ENCODE peak calls at places on chromosomes 4 and X, in six cellular contexts. Q, N, K, U, C and D are unnamed samples.

GRCh38 chrX:115350696-115351408 is 61.3 kb downstream of the LUZP4 start:
- DNase-seq in Q (no peak), N (no peak), K (no peak), U (no peak), C (no peak), D (no peak)

GRCh38 chrX:105190252-105190853 is 30.1 kb downstream of the TEX13A start:
- DNase-seq in C (peak; percentile 36), N (peak; percentile 32), U (no peak), Q (peak; percentile 29), K (peak; percentile 2), D (no peak)

GRCh38 chr4:137509855-137510282 is 22.4 kb downstream of the PCDH18 start:
- DNase-seq in U (no peak), Q (no peak), C (no peak), K (peak; percentile 54), N (no peak), D (no peak)

GRCh38 chr4:26322349-26322748 is 1.5 kb downstream of the RBPJ start:
- DNase-seq in N (peak; percentile 42), U (no peak), Q (no peak), K (no peak), C (no peak), D (no peak)

GRCh38 chrX:150879855-150880807 is 18.3 kb downstream of the CD99L2 start:
- DNase-seq in U (no peak), K (no peak), N (no peak), C (no peak), Q (no peak), D (no peak)

GRCh38 chr4:105988671-105989070 is 93.4 kb downstream of the NPNT start:
- DNase-seq in K (no peak), U (no peak), Q (no peak), N (no peak), C (no peak), D (no peak)

GRCh38 chr4:188002346-188002745 is 6.8 kb downstream of the ZFP42 start:
- DNase-seq in K (no peak), C (no peak), U (no peak), Q (no peak), N (no peak), D (no peak)

GRCh38 chrX:118975831-118976598 is 1.6 kb downstream of the LONRF3 start:
- DNase-seq in K (no peak), Q (no peak), N (peak; percentile 53), C (peak; percentile 32), U (peak; percentile 82), D (peak; percentile 91)

GRCh38 chr4:38396845-38397547 is 267.0 kb upstream of the KLF3 start:
- DNase-seq in C (peak; percentile 8), U (no peak), Q (no peak), K (no peak), N (no peak), D (no peak)

GRCh38 chrX:46707274-46707965 is 51.5 kb downstream of the SLC9A7 start:
- DNase-seq in U (no peak), K (no peak), Q (no peak), N (no peak), C (no peak), D (no peak)

GRCh38 chr4:5018096-5018495 is 1.2 kb downstream of the CYTL1 start:
- DNase-seq in N (no peak), U (no peak), C (no peak), Q (no peak), K (no peak), D (no peak)

GRCh38 chrX:46882266-46882665 is 30.0 kb upstream of the JADE3 start:
- DNase-seq in N (no peak), U (no peak), K (no peak), C (peak; percentile 47), Q (peak; percentile 6), D (no peak)

GRCh38 chrX:16873106-16873505 is 2.9 kb upstream of the RBBP7 start:
- DNase-seq in C (no peak), K (no peak), Q (no peak), U (no peak), N (no peak), D (no peak)

GRCh38 chrX:48892896-48893295 is 4.7 kb downstream of the TIMM17B start:
- DNase-seq in C (no peak), U (no peak), N (no peak), Q (no peak), K (no peak), D (peak; percentile 25)
- H3K4me1 ChIP-seq in C (peaks cover 3% of the 10 kb centered on the region), U (peaks cover 3% of the 10 kb centered on the region), N (peaks cover 6% of the 10 kb centered on the region), Q (no peaks in the 10 kb centered on the region), K (peaks cover 7% of the 10 kb centered on the region), D (peaks cover 3% of the 10 kb centered on the region)

DNA sequence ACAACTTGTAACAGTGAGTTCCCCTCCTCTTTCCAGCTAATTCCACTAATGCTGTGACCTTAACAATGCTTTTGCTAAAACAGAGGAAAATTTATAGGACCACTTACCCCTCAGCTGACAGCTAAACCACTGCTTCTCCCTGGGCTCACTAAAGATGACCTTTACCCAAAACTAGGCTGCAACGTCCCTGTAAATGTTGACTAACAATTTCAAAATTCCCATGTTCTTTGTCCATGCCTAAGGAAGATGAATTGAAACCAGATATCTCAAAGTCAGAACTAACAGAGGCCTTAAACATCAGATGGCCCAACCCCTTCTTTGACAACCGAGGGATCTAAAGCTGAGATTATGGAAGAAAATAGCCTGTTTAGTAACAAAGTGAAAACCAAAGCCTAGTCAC is 32.5 kb downstream of the AFAP1 start:
- DNase-seq in U (no peak), Q (no peak), C (no peak), K (no peak), N (no peak), D (no peak)
- H3K4me1 ChIP-seq in U (peaks cover 12% of the 10 kb centered on the region), Q (peaks cover 40% of the 10 kb centered on the region), C (peaks cover 84% of the 10 kb centered on the region), K (peaks cover 87% of the 10 kb centered on the region), N (peaks cover 34% of the 10 kb centered on the region), D (peaks cover 22% of the 10 kb centered on the region)

DNA sequence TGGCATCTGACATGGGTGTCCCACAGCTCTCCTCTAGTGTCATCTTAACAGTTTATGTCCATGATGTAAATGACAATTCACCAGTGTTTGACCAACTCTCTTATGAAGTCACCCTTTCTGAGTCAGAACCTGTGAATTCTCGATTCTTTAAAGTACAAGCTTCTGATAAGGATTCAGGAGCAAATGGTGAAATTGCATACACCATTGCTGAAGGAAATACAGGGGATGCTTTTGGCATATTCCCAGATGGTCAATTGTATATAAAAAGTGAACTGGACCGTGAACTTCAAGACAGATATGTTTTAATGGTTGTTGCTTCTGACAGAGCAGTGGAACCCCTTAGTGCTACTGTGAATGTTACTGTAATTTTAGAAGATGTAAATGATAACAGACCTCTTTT is 4.6 kb downstream of the FAT4 start:
- DNase-seq in N (no peak), K (peak; percentile 49), Q (no peak), U (no peak), C (no peak), D (no peak)
- H3K4me1 ChIP-seq in N (peaks cover 15% of the 10 kb centered on the region), K (peaks cover 35% of the 10 kb centered on the region), Q (peaks cover 7% of the 10 kb centered on the region), U (peaks cover 3% of the 10 kb centered on the region), C (peaks cover 15% of the 10 kb centered on the region), D (peaks cover 10% of the 10 kb centered on the region)

GRCh38 chr4:78662661-78663060 is 111.1 kb downstream of the ANXA3 start:
- DNase-seq in C (no peak), Q (no peak), U (no peak), K (no peak), N (no peak), D (no peak)
- H3K4me1 ChIP-seq in C (peaks cover 20% of the 10 kb centered on the region), Q (peaks cover 5% of the 10 kb centered on the region), U (peaks cover 1% of the 10 kb centered on the region), K (peaks cover 17% of the 10 kb centered on the region), N (no peaks in the 10 kb centered on the region), D (no peaks in the 10 kb centered on the region)

DNA sequence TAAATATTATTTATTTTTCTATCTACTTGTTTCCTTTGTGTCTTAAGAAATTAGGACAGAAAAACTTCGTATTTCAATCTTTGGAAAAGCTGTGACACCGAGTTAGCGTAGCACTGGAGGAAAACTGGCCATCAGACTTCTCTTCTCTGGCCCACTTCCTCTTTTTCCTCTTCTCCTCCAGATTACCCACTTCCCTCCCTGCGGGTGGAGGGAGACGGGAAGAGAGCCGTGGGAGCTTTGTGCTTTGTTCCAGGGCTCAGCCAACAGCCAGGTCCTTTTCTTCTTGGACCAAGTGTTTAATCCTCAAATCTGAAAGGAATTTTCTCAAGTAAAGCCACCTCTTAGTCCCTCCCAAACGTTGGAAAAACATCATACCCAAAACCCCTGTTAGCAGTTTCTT is 29.7 kb downstream of the OFD1 start:
- DNase-seq in C (no peak), K (no peak), N (no peak), U (no peak), Q (no peak), D (no peak)
- H3K4me1 ChIP-seq in C (peaks cover 29% of the 10 kb centered on the region), K (no peaks in the 10 kb centered on the region), N (no peaks in the 10 kb centered on the region), U (peaks cover 6% of the 10 kb centered on the region), Q (peaks cover 6% of the 10 kb centered on the region), D (no peaks in the 10 kb centered on the region)

GRCh38 chr4:102918859-102919258 is 50.1 kb downstream of the CISD2 start:
- DNase-seq in Q (no peak), C (no peak), U (no peak), K (no peak), N (no peak), D (no peak)
- H3K4me1 ChIP-seq in Q (no peaks in the 10 kb centered on the region), C (no peaks in the 10 kb centered on the region), U (no peaks in the 10 kb centered on the region), K (no peaks in the 10 kb centered on the region), N (no peaks in the 10 kb centered on the region), D (no peaks in the 10 kb centered on the region)

GRCh38 chr4:76987685-76988084 is 38.1 kb downstream of the SEPTIN11 start:
- DNase-seq in U (no peak), N (no peak), Q (no peak), K (no peak), C (no peak), D (no peak)

GRCh38 chr4:76987153-76987562 is 37.6 kb downstream of the SEPTIN11 start:
- DNase-seq in C (peak; percentile 69), Q (no peak), N (peak; percentile 97), U (no peak), K (peak; percentile 99), D (peak; percentile 29)

GRCh38 chr4:76993787-76994641 is 44.5 kb downstream of the SEPTIN11 start:
- DNase-seq in Q (no peak), N (no peak), U (no peak), K (no peak), C (no peak), D (no peak)

GRCh38 chr4:76989391-76990061 is 40.0 kb downstream of the SEPTIN11 start:
- DNase-seq in K (no peak), C (no peak), N (no peak), Q (no peak), U (no peak), D (no peak)

DNA sequence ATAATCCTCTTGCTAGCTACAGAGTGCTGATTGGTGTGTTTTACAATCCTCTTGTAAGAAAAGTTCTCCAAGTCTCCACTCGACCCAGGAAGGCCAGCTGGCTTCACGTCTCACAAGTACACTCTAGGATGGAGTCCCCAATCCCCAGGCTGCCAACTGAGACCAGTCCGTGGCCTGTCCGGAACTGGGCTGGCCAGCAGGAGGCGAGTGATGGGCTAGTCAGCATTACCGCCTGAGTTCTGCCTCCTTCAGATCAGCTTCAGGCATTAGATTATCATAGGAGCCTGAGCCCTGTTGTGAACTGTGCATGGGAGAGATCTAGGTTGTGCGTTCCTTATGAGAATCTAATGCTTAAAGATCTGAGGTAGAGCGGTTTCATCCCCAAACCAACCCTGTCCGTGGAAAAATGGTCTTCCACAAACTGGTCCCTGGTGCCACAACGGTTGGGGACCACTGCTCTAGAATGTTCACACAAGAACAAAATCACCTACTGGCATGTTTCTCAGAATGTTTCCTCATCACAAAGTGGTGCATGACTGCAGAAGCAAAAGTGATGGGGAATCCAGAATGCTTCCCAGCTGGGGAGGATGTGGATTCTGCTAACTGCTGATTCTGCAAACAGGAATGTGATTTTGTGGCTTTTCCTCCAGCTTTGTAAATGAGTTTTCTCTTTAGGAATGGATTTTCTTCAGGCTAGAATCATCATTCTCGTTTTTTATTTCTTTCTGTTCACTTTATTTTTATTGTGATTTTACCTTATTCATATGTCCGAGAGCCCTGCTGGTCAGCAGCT is 40.9 kb downstream of the SEPTIN11 start:
- DNase-seq in U (no peak), K (peak; percentile 99), C (no peak), Q (no peak), N (peak; percentile 87), D (no peak)
- H3K4me1 ChIP-seq in U (peaks cover 2% of the 10 kb centered on the region), K (peaks cover 45% of the 10 kb centered on the region), C (peaks cover 21% of the 10 kb centered on the region), Q (peaks cover 9% of the 10 kb centered on the region), N (peaks cover 10% of the 10 kb centered on the region), D (peaks cover 11% of the 10 kb centered on the region)

GRCh38 chrX:136598631-136599030 is 49.3 kb upstream of the CD40LG start:
- DNase-seq in C (no peak), K (no peak), U (no peak), Q (no peak), N (no peak), D (no peak)
- H3K4me1 ChIP-seq in C (no peaks in the 10 kb centered on the region), K (no peaks in the 10 kb centered on the region), U (no peaks in the 10 kb centered on the region), Q (no peaks in the 10 kb centered on the region), N (no peaks in the 10 kb centered on the region), D (no peaks in the 10 kb centered on the region)